ENCODE peak calls at places on chromosome 10, in five cellular contexts. One of them, this sample, is unnamed. For H3K36me3, the result is how much of the 10 kb centered on the place peaks cover.

GRCh38 chr10:70576803-70577517 is 25.6 kb downstream of the PRF1 start:
- DNase-seq in cardiac muscle cell: no peak
- DNase-seq in heart left ventricle: no peak
- DNase-seq in endothelial cell of umbilical vein: no peak
- DNase-seq in ovary: no peak
- DNase-seq in this sample: no peak

GRCh38 chr10:113177163-113177935 is 227.3 kb downstream of the TCF7L2 start:
- DNase-seq in cardiac muscle cell: peak
- DNase-seq in heart left ventricle: peak
- DNase-seq in ovary: peak
- DNase-seq in endothelial cell of umbilical vein: no peak
- DNase-seq in this sample: no peak

GRCh38 chr10:124168991-124169826 is 75.8 kb upstream of the CHST15 start:
- DNase-seq in endothelial cell of umbilical vein: no peak
- DNase-seq in ovary: peak
- DNase-seq in cardiac muscle cell: no peak
- DNase-seq in heart left ventricle: no peak
- DNase-seq in this sample: no peak

GRCh38 chr10:60351191-60351853 is 38.4 kb downstream of the ANK3 start:
- DNase-seq in ovary: no peak
- DNase-seq in endothelial cell of umbilical vein: no peak
- DNase-seq in cardiac muscle cell: no peak
- DNase-seq in heart left ventricle: no peak
- DNase-seq in this sample: no peak

GRCh38 chr10:61890430-61890829 is 11.1 kb upstream of the ARID5B start:
- DNase-seq in cardiac muscle cell: no peak
- DNase-seq in heart left ventricle: no peak
- DNase-seq in ovary: no peak
- DNase-seq in endothelial cell of umbilical vein: no peak
- DNase-seq in this sample: no peak

GRCh38 chr10:45673074-45673628 is 579 bp upstream of the ZFAND4 start:
- DNase-seq in ovary: no peak
- DNase-seq in cardiac muscle cell: no peak
- DNase-seq in heart left ventricle: peak
- DNase-seq in endothelial cell of umbilical vein: peak
- DNase-seq in this sample: no peak

GRCh38 chr10:109740436-109740835 is 182.9 kb downstream of the XPNPEP1 start:
- DNase-seq in endothelial cell of umbilical vein: no peak
- DNase-seq in ovary: no peak
- DNase-seq in cardiac muscle cell: no peak
- DNase-seq in heart left ventricle: no peak
- DNase-seq in this sample: no peak

GRCh38 chr10:126216221-126216701 is 172.0 kb downstream of the ADAM12 start:
- DNase-seq in endothelial cell of umbilical vein: no peak
- DNase-seq in heart left ventricle: no peak
- DNase-seq in ovary: no peak
- DNase-seq in cardiac muscle cell: no peak
- DNase-seq in this sample: no peak

GRCh38 chr10:117374506-117375359 is 507 bp downstream of the PDZD8 start:
- DNase-seq in heart left ventricle: peak
- DNase-seq in ovary: no peak
- DNase-seq in endothelial cell of umbilical vein: peak
- DNase-seq in cardiac muscle cell: peak
- DNase-seq in this sample: peak

GRCh38 chr10:49106451-49106850 is 8.9 kb downstream of the VSTM4 start:
- DNase-seq in heart left ventricle: peak
- DNase-seq in cardiac muscle cell: peak
- DNase-seq in endothelial cell of umbilical vein: no peak
- DNase-seq in ovary: no peak
- DNase-seq in this sample: peak

GRCh38 chr10:29627201-29628105 is 7.3 kb downstream of the SVIL start:
- DNase-seq in cardiac muscle cell: peak
- DNase-seq in ovary: no peak
- DNase-seq in endothelial cell of umbilical vein: no peak
- DNase-seq in heart left ventricle: no peak
- DNase-seq in this sample: no peak

GRCh38 chr10:10722422-10722821 is 295.2 kb upstream of the CELF2 start:
- DNase-seq in cardiac muscle cell: no peak
- DNase-seq in ovary: no peak
- DNase-seq in heart left ventricle: no peak
- DNase-seq in endothelial cell of umbilical vein: no peak
- DNase-seq in this sample: no peak

GRCh38 chr10:76550806-76551205 is 1086.8 kb downstream of the KCNMA1 start:
- DNase-seq in heart left ventricle: no peak
- DNase-seq in ovary: no peak
- DNase-seq in endothelial cell of umbilical vein: no peak
- DNase-seq in cardiac muscle cell: peak
- DNase-seq in this sample: no peak

GRCh38 chr10:127041561-127041960 is 136.3 kb downstream of the DOCK1 start:
- DNase-seq in heart left ventricle: no peak
- DNase-seq in endothelial cell of umbilical vein: peak
- DNase-seq in ovary: no peak
- DNase-seq in cardiac muscle cell: peak
- DNase-seq in this sample: no peak

GRCh38 chr10:53022663-53023088 is 250.1 kb upstream of the MBL2 start:
- DNase-seq in heart left ventricle: no peak
- DNase-seq in ovary: no peak
- DNase-seq in endothelial cell of umbilical vein: no peak
- DNase-seq in cardiac muscle cell: no peak
- DNase-seq in this sample: no peak

GRCh38 chr10:14740684-14741247 is 33.9 kb downstream of the FAM107B start:
- DNase-seq in ovary: no peak
- DNase-seq in heart left ventricle: no peak
- DNase-seq in cardiac muscle cell: no peak
- DNase-seq in endothelial cell of umbilical vein: peak
- DNase-seq in this sample: no peak

GRCh38 chr10:60148266-60148840 is 241.3 kb downstream of the ANK3 start:
- DNase-seq in ovary: no peak
- DNase-seq in cardiac muscle cell: peak
- DNase-seq in heart left ventricle: no peak
- DNase-seq in endothelial cell of umbilical vein: peak
- DNase-seq in this sample: no peak

GRCh38 chr10:77111611-77112550 is 525.7 kb downstream of the KCNMA1 start:
- DNase-seq in heart left ventricle: no peak
- DNase-seq in endothelial cell of umbilical vein: peak
- DNase-seq in ovary: no peak
- DNase-seq in cardiac muscle cell: peak
- DNase-seq in this sample: no peak

GRCh38 chr10:70038926-70039325 is 13.7 kb upstream of the MACROH2A2 start:
- DNase-seq in cardiac muscle cell: peak
- DNase-seq in heart left ventricle: no peak
- DNase-seq in ovary: no peak
- DNase-seq in endothelial cell of umbilical vein: no peak
- DNase-seq in this sample: no peak

GRCh38 chr10:71362141-71362540 is 34.6 kb upstream of the CDH23 start:
- DNase-seq in ovary: no peak
- DNase-seq in endothelial cell of umbilical vein: no peak
- DNase-seq in heart left ventricle: no peak
- DNase-seq in cardiac muscle cell: no peak
- DNase-seq in this sample: no peak

GRCh38 chr10:104337985-104338735 is at the start of gene ITPRIP:
- DNase-seq in cardiac muscle cell: peak
- DNase-seq in endothelial cell of umbilical vein: peak
- DNase-seq in heart left ventricle: peak
- DNase-seq in ovary: peak
- DNase-seq in this sample: peak
- TF ChIP-seq CTCF in cardiac muscle cell: peak
- TF ChIP-seq CTCF in endothelial cell of umbilical vein: peak
- TF ChIP-seq CTCF in heart left ventricle: peak
- TF ChIP-seq CTCF in ovary: peak
- TF ChIP-seq CTCF in this sample: no peak

GRCh38 chr10:44339218-44339617 is 45.7 kb downstream of the CXCL12 start:
- DNase-seq in cardiac muscle cell: peak
- DNase-seq in endothelial cell of umbilical vein: no peak
- DNase-seq in heart left ventricle: no peak
- DNase-seq in ovary: no peak
- DNase-seq in this sample: no peak

GRCh38 chr10:44340557-44340956 is 44.3 kb downstream of the CXCL12 start:
- DNase-seq in cardiac muscle cell: no peak
- DNase-seq in ovary: no peak
- DNase-seq in endothelial cell of umbilical vein: no peak
- DNase-seq in heart left ventricle: no peak
- DNase-seq in this sample: no peak

GRCh38 chr10:44344727-44345126 is 40.2 kb downstream of the CXCL12 start:
- DNase-seq in cardiac muscle cell: no peak
- DNase-seq in endothelial cell of umbilical vein: no peak
- DNase-seq in ovary: no peak
- DNase-seq in heart left ventricle: no peak
- DNase-seq in this sample: no peak

GRCh38 chr10:44343836-44344235 is 41.1 kb downstream of the CXCL12 start:
- DNase-seq in ovary: no peak
- DNase-seq in heart left ventricle: no peak
- DNase-seq in cardiac muscle cell: no peak
- DNase-seq in endothelial cell of umbilical vein: no peak
- DNase-seq in this sample: no peak

DNA sequence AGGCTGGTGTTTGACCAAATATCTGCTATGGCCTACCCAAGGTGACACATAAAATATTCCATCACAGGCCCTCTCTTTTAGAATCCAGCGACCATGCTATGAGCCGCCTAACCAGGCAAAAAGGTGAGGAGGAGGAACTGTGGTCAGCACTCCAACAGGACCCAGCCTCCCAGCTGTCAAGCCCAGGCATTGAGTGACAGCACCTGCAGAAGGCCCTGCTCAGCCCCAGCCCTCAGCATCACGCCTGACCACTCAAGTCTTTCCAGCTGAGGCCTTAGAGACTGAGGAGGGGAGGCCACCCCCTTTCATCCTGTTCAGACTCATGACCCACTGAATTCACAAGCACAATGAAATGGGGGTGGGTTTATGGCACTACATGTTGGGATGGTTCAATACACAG is 43.0 kb downstream of the CXCL12 start:
- DNase-seq in ovary: no peak
- DNase-seq in endothelial cell of umbilical vein: no peak
- DNase-seq in heart left ventricle: no peak
- DNase-seq in cardiac muscle cell: no peak
- DNase-seq in this sample: no peak
- H3K27ac ChIP-seq in ovary: no peak
- H3K27ac ChIP-seq in endothelial cell of umbilical vein: no peak
- H3K27ac ChIP-seq in heart left ventricle: no peak
- H3K27ac ChIP-seq in cardiac muscle cell: no peak
- H3K27ac ChIP-seq in this sample: no peak

GRCh38 chr10:100168313-100168643 is 17.6 kb downstream of the ERLIN1 start:
- DNase-seq in heart left ventricle: no peak
- DNase-seq in endothelial cell of umbilical vein: no peak
- DNase-seq in cardiac muscle cell: no peak
- DNase-seq in ovary: no peak
- DNase-seq in this sample: no peak
- H3K36me3 ChIP-seq in heart left ventricle: half or more
- H3K36me3 ChIP-seq in endothelial cell of umbilical vein: under half
- H3K36me3 ChIP-seq in cardiac muscle cell: under half
- H3K36me3 ChIP-seq in ovary: under half
- H3K36me3 ChIP-seq in this sample: under half

GRCh38 chr10:122029503-122030199 is 40.7 kb downstream of the TACC2 start:
- DNase-seq in endothelial cell of umbilical vein: no peak
- DNase-seq in ovary: no peak
- DNase-seq in heart left ventricle: peak
- DNase-seq in cardiac muscle cell: no peak
- DNase-seq in this sample: peak
- TF ChIP-seq CTCF in endothelial cell of umbilical vein: no peak
- TF ChIP-seq CTCF in ovary: no peak
- TF ChIP-seq CTCF in heart left ventricle: no peak
- TF ChIP-seq CTCF in cardiac muscle cell: no peak
- TF ChIP-seq CTCF in this sample: no peak

DNA sequence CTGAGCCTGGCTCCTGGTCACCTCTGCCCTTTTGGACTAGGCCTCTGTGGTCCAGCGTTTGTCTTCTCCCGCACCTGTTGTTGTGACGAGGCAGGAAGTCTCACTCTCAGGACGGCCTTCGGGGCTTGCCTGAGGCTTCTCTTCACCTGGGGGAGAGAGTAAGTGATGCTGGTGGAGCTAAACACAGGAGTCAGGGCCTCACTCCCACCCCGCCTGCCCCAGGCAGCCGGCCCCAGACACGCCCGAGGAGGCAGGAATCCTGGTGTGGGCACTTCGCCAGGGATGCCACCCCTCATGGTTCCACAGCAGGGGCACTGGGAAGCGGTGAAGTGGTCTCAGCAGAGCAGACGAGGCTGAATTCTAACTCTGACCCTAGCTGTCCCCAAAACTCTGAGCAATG is 42.4 kb downstream of the IL2RA start:
- DNase-seq in endothelial cell of umbilical vein: no peak
- DNase-seq in cardiac muscle cell: no peak
- DNase-seq in heart left ventricle: no peak
- DNase-seq in ovary: no peak
- DNase-seq in this sample: no peak
- H3K27ac ChIP-seq in endothelial cell of umbilical vein: no peak
- H3K27ac ChIP-seq in cardiac muscle cell: no peak
- H3K27ac ChIP-seq in heart left ventricle: no peak
- H3K27ac ChIP-seq in ovary: no peak
- H3K27ac ChIP-seq in this sample: no peak

DNA sequence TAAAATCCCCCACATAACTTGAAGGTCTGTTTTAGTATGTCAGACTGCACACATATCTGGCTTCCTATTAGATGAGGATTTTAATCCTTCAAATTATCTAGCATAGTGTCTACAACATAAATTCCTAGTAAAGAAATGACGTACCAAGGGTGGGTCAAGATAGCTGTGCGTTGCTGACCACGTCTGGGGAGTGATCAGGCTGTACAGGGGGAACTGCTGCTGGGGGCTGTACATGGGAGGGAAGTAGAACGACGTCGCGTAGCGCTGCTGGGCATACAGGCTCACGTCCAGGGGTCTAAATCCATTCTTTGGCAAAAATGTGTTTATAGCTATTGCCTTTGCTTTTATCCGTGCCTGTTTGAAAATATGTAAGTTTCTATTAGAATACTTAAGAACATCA is 102.3 kb downstream of the LARP4B start:
- DNase-seq in ovary: no peak
- DNase-seq in cardiac muscle cell: no peak
- DNase-seq in endothelial cell of umbilical vein: no peak
- DNase-seq in heart left ventricle: no peak
- DNase-seq in this sample: no peak
- H3K36me3 ChIP-seq in ovary: under half
- H3K36me3 ChIP-seq in cardiac muscle cell: under half
- H3K36me3 ChIP-seq in endothelial cell of umbilical vein: under half
- H3K36me3 ChIP-seq in heart left ventricle: half or more
- H3K36me3 ChIP-seq in this sample: half or more

GRCh38 chr10:42836096-42836495 is 53.5 kb downstream of the BMS1 start:
- DNase-seq in heart left ventricle: no peak
- DNase-seq in endothelial cell of umbilical vein: no peak
- DNase-seq in ovary: no peak
- DNase-seq in cardiac muscle cell: no peak
- DNase-seq in this sample: no peak

DNA sequence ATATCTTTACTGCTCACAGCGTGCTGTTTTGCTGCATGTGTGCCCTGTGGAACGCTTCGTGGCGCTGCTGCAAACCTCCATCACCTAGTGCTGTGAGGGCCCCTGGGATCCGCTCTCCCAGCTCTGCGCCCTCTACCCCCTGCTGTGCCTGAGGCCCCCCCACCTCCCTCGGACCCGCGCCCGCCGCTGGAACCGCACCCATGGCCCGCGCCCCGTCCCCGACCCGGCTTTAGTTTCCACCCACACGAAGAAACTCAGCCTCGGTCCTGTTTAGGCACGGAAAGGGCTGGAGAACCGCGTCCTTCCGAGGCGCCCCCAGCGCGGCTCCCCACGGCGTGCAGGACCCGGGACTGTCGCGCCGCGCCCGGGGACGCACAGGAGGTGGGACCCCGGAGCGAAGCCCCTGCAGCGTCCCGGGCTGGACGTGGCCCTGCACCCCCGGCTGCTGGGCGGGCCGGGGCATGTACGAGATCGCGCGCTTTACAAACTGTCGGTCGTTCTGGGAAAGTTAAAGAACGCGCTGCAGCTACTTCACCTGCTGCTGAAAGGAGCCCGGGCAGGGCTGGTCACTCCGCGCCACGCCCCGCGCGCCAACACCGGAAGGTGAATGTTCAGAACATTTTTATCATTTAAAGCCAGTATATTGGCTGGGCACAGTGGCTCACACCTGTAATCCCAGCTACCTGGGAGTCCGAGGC is 54.3 kb downstream of the BMS1 start:
- DNase-seq in endothelial cell of umbilical vein: peak
- DNase-seq in heart left ventricle: no peak
- DNase-seq in ovary: no peak
- DNase-seq in cardiac muscle cell: peak
- DNase-seq in this sample: no peak
- TF ChIP-seq CTCF in endothelial cell of umbilical vein: no peak
- TF ChIP-seq CTCF in heart left ventricle: no peak
- TF ChIP-seq CTCF in ovary: no peak
- TF ChIP-seq CTCF in cardiac muscle cell: peak
- TF ChIP-seq CTCF in this sample: no peak